ENCODE peak calls at places on chromosomes 3 and 15, in four cellular contexts. Q, K, O and T are unnamed samples.

GRCh38 chr15:67979281-67979680 is 74.8 kb upstream of the PIAS1 start:
- DNase-seq in K (no peak), O (no peak), Q (no peak), T (no peak)

GRCh38 chr3:132654190-132654589 is 5.4 kb downstream of the ACAD11 start:
- DNase-seq in Q (no peak), O (no peak), K (no peak), T (no peak)

GRCh38 chr15:61226313-61227250 is 2.5 kb downstream of the RORA start:
- DNase-seq in Q (no peak), K (no peak), O (no peak), T (no peak)

GRCh38 chr3:197285557-197285956 is 12.9 kb downstream of the DLG1 start:
- DNase-seq in Q (no peak), O (no peak), K (no peak), T (no peak)

GRCh38 chr15:60672400-60672799 is 193.5 kb upstream of the ICE2 start:
- DNase-seq in K (no peak), O (no peak), Q (no peak), T (no peak)

GRCh38 chr3:48194446-48195071 is 6.3 kb upstream of the CDC25A start:
- DNase-seq in Q (no peak), K (peak; percentile 67), O (peak; percentile 46), T (peak; percentile 70)

GRCh38 chr3:108118038-108118727 is 27.4 kb upstream of the CD47 start:
- DNase-seq in O (no peak), K (no peak), Q (no peak), T (no peak)

GRCh38 chr3:11581237-11582122 is 62.2 kb downstream of the VGLL4 start:
- DNase-seq in K (no peak), O (no peak), Q (no peak), T (no peak)

GRCh38 chr3:52860424-52860768 is 25.6 kb upstream of the MUSTN1 start:
- DNase-seq in Q (no peak), K (no peak), O (no peak), T (no peak)

GRCh38 chr3:27712136-27713065 is 9.7 kb downstream of the EOMES start:
- DNase-seq in O (no peak), Q (no peak), K (peak; percentile 62), T (peak; percentile 84)

GRCh38 chr15:23504003-23504402 is 57.0 kb upstream of the GOLGA6L2 start:
- DNase-seq in Q (no peak), O (no peak), K (no peak), T (no peak)

GRCh38 chr3:87287025-87287424 is 10.6 kb upstream of the POU1F1 start:
- DNase-seq in O (peak; percentile 58), Q (no peak), K (no peak), T (no peak)

GRCh38 chr3:50474717-50475116 is 28.7 kb downstream of the CACNA2D2 start:
- DNase-seq in K (no peak), Q (peak; percentile 13), O (no peak), T (no peak)

DNA sequence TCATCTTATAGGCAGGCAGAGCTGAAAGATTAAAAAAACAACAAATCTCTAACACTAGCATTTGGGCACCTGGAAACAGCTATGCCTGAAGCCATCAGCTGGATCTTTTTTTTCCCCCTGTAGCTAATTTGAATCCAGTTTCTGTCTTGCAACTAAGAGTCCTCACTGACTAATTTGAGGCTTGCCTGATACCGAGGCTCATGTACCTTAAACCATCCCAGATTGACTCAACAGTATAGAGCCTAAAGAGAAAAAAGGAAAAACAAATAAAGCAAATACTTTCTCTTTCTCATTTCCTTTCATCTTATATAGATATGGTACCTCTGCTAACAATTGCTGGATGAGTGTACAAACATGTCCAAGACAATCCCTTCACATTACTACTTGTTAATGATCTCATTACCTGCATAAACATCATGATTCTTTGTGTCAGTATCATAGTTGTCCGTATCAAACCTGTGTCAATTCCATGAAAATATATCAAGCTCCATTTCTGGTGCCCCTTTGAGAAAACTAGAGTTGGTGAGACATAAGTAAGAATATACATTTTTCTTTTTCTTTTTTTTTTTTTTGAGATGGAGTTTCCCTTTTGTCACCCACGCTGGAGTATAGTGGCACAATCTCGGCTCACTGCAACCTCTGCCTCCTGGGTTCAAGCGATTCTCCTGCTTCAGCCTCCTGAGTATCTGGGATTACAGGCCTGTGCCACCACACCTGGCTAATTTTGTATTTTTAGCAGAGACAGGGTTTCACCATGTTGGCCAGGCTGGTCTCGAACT is 43.1 kb downstream of the BHLHE40 start:
- DNase-seq in Q (no peak), K (no peak), O (peak; percentile 27), T (no peak)
- H3K27ac ChIP-seq in Q (peak overlapping the region; percentile 69), K (peak overlapping the region; percentile 19), O (peak overlapping the region; percentile 92), T (peak overlapping the region; percentile 21)

DNA sequence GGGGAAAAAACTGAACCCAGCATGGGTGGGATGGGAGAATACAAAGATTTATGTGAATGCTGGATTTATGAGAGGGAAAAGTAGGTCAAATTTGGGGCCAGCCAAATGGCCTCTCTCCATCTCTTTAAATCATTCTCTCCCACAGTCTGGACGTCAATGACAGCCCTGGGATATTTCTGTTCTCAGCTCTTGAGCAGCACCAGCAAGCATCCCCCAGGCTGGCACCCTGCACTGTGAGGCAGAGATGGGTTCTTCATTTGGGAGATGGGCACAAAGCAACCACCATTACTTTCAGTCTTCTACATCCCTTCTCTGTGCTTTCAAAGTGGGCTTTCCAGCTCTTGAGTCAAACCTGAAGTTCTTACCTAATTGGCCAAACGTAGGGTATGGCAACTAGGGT is 321.0 kb downstream of the NTRK3 start:
- DNase-seq in O (no peak), Q (no peak), K (no peak), T (no peak)
- H3K4me3 ChIP-seq in O (no peak overlapping the region), Q (no peak overlapping the region), K (no peak overlapping the region), T (no peak overlapping the region)

GRCh38 chr3:51478630-51479029 is 21.2 kb downstream of the DCAF1 start:
- DNase-seq in K (no peak), Q (no peak), O (no peak), T (no peak)
- H3K36me3 ChIP-seq in K (no peaks in the 10 kb centered on the region), Q (peaks cover 17% of the 10 kb centered on the region), O (no peaks in the 10 kb centered on the region), T (peaks cover 29% of the 10 kb centered on the region)

GRCh38 chr3:9901967-9902366 is 681 bp upstream of the IL17RE start:
- DNase-seq in O (no peak), Q (no peak), K (no peak), T (no peak)

GRCh38 chr3:9906480-9906879 is 3.8 kb downstream of the IL17RE start:
- DNase-seq in O (no peak), K (no peak), Q (no peak), T (no peak)

GRCh38 chr3:9903904-9904303 is 1.3 kb downstream of the IL17RE start:
- DNase-seq in Q (no peak), O (no peak), K (no peak), T (no peak)

GRCh38 chr3:9902372-9903237 is at the start of gene IL17RE:
- DNase-seq in O (no peak), K (no peak), Q (no peak), T (no peak)

DNA sequence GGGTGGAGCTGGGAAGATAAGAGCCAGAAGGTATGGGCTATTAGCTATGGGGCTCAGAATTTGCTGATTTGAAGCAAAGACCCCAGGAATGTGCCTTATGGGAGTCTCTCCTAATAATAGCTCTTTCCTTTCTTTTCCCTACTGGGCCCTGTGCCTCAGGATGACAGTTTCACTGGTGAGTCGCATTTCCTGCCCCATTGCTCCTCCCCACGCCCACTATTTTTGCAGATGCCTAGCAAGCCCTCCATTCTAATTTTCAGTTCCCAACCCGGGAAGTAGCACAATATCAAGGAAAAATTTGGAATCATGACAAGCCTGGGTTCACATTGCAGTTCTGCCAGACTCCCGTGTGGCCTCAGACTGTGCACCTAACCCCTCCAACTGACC is 583 bp downstream of the IL17RE start:
- DNase-seq in Q (no peak), K (no peak), O (no peak), T (no peak)
- H3K27ac ChIP-seq in Q (peak overlapping the region; percentile 73), K (no peak overlapping the region), O (no peak overlapping the region), T (peak overlapping the region; percentile 17)

GRCh38 chr15:85795320-85795668 is 569 bp upstream of the KLHL25 start:
- DNase-seq in Q (no peak), K (no peak), O (no peak), T (no peak)
- H3K4me3 ChIP-seq in Q (peak overlapping the region; percentile 98), K (peak overlapping the region; percentile 32), O (peak overlapping the region; percentile 56), T (peak overlapping the region; percentile 64)

GRCh38 chr3:56771376-56771775 is 30.4 kb downstream of the ARHGEF3 start:
- DNase-seq in K (no peak), Q (no peak), O (no peak), T (no peak)

GRCh38 chr3:56775931-56776461 is 25.8 kb downstream of the ARHGEF3 start:
- DNase-seq in O (no peak), Q (no peak), K (no peak), T (no peak)

GRCh38 chr3:56775356-56775914 is 26.3 kb downstream of the ARHGEF3 start:
- DNase-seq in K (no peak), O (no peak), Q (no peak), T (no peak)

GRCh38 chr3:56773588-56774330 is 28.0 kb downstream of the ARHGEF3 start:
- DNase-seq in Q (no peak), K (no peak), O (no peak), T (peak; percentile 21)

GRCh38 chr3:56772926-56773587 is 28.7 kb downstream of the ARHGEF3 start:
- DNase-seq in Q (no peak), O (no peak), K (no peak), T (no peak)
- H3K36me3 ChIP-seq in Q (no peaks in the 10 kb centered on the region), O (no peaks in the 10 kb centered on the region), K (no peaks in the 10 kb centered on the region), T (peaks cover 7% of the 10 kb centered on the region)

GRCh38 chr15:74792227-74793016 is 10.5 kb downstream of the CSK start:
- DNase-seq in O (no peak), Q (no peak), K (no peak), T (no peak)
- H3K27ac ChIP-seq in O (no peak overlapping the region), Q (no peak overlapping the region), K (no peak overlapping the region), T (peak overlapping the region; percentile 92)